ENCODE peak calls at places on chromosome 2, in ten cellular contexts. One of them, this sample, is unnamed. For H3K4me1, the result is how much of the 10 kb centered on the place peaks cover.

GRCh38 chr2:234002281-234002680 is 48.2 kb upstream of the SPP2 start:
- DNase-seq in Peyer's patch: no peak
- DNase-seq in mammary epithelial cell: no peak
- DNase-seq in Karpas-422: no peak
- DNase-seq in CD4-positive, alpha-beta memory T cell: no peak
- DNase-seq in hepatocyte: no peak
- DNase-seq in A549: no peak
- DNase-seq in mesendoderm: no peak
- DNase-seq in fibroblast of lung: no peak
- DNase-seq in heart left ventricle: no peak
- DNase-seq in this sample: no peak

GRCh38 chr2:232336241-232336736 is 42.3 kb upstream of the ALPP start:
- DNase-seq in Peyer's patch: no peak
- DNase-seq in mammary epithelial cell: no peak
- DNase-seq in Karpas-422: no peak
- DNase-seq in CD4-positive, alpha-beta memory T cell: no peak
- DNase-seq in hepatocyte: no peak
- DNase-seq in A549: no peak
- DNase-seq in mesendoderm: no peak
- DNase-seq in fibroblast of lung: no peak
- DNase-seq in heart left ventricle: no peak
- DNase-seq in this sample: no peak

GRCh38 chr2:134228493-134228903 is 25.4 kb upstream of the MGAT5 start:
- DNase-seq in Peyer's patch: no peak
- DNase-seq in mammary epithelial cell: no peak
- DNase-seq in Karpas-422: peak
- DNase-seq in CD4-positive, alpha-beta memory T cell: no peak
- DNase-seq in hepatocyte: no peak
- DNase-seq in A549: peak
- DNase-seq in mesendoderm: peak
- DNase-seq in fibroblast of lung: no peak
- DNase-seq in heart left ventricle: no peak
- DNase-seq in this sample: no peak

GRCh38 chr2:160114020-160114419 is 51.6 kb upstream of the PLA2R1 start:
- DNase-seq in Peyer's patch: no peak
- DNase-seq in mammary epithelial cell: no peak
- DNase-seq in Karpas-422: no peak
- DNase-seq in CD4-positive, alpha-beta memory T cell: no peak
- DNase-seq in hepatocyte: no peak
- DNase-seq in A549: no peak
- DNase-seq in mesendoderm: no peak
- DNase-seq in fibroblast of lung: no peak
- DNase-seq in heart left ventricle: no peak
- DNase-seq in this sample: no peak

GRCh38 chr2:24855703-24856102 is 62.5 kb downstream of the CENPO start:
- DNase-seq in Peyer's patch: no peak
- DNase-seq in mammary epithelial cell: no peak
- DNase-seq in Karpas-422: no peak
- DNase-seq in CD4-positive, alpha-beta memory T cell: no peak
- DNase-seq in hepatocyte: peak
- DNase-seq in A549: no peak
- DNase-seq in mesendoderm: peak
- DNase-seq in fibroblast of lung: peak
- DNase-seq in heart left ventricle: peak
- DNase-seq in this sample: peak

GRCh38 chr2:71844967-71845366 is 302.7 kb downstream of the CYP26B1 start:
- DNase-seq in Peyer's patch: no peak
- DNase-seq in mammary epithelial cell: no peak
- DNase-seq in Karpas-422: no peak
- DNase-seq in CD4-positive, alpha-beta memory T cell: no peak
- DNase-seq in hepatocyte: no peak
- DNase-seq in A549: peak
- DNase-seq in mesendoderm: no peak
- DNase-seq in fibroblast of lung: no peak
- DNase-seq in heart left ventricle: no peak
- DNase-seq in this sample: no peak

GRCh38 chr2:226031962-226032441 is 632.5 kb downstream of the NYAP2 start:
- DNase-seq in Peyer's patch: no peak
- DNase-seq in mammary epithelial cell: peak
- DNase-seq in Karpas-422: no peak
- DNase-seq in CD4-positive, alpha-beta memory T cell: no peak
- DNase-seq in hepatocyte: peak
- DNase-seq in A549: no peak
- DNase-seq in mesendoderm: peak
- DNase-seq in fibroblast of lung: peak
- DNase-seq in heart left ventricle: no peak
- DNase-seq in this sample: no peak

GRCh38 chr2:158414538-158414937 is 42.0 kb downstream of the CCDC148 start:
- DNase-seq in Peyer's patch: no peak
- DNase-seq in mammary epithelial cell: peak
- DNase-seq in Karpas-422: no peak
- DNase-seq in CD4-positive, alpha-beta memory T cell: no peak
- DNase-seq in hepatocyte: no peak
- DNase-seq in A549: no peak
- DNase-seq in mesendoderm: no peak
- DNase-seq in fibroblast of lung: peak
- DNase-seq in heart left ventricle: no peak
- DNase-seq in this sample: no peak

GRCh38 chr2:240462073-240462703 is 26.7 kb downstream of the GPC1 start:
- DNase-seq in Peyer's patch: no peak
- DNase-seq in mammary epithelial cell: no peak
- DNase-seq in Karpas-422: no peak
- DNase-seq in CD4-positive, alpha-beta memory T cell: no peak
- DNase-seq in hepatocyte: no peak
- DNase-seq in A549: no peak
- DNase-seq in mesendoderm: no peak
- DNase-seq in fibroblast of lung: no peak
- DNase-seq in heart left ventricle: peak
- DNase-seq in this sample: peak

GRCh38 chr2:59905731-59906130 is 647.7 kb downstream of the BCL11A start:
- DNase-seq in Peyer's patch: no peak
- DNase-seq in mammary epithelial cell: no peak
- DNase-seq in Karpas-422: no peak
- DNase-seq in CD4-positive, alpha-beta memory T cell: no peak
- DNase-seq in hepatocyte: no peak
- DNase-seq in A549: no peak
- DNase-seq in mesendoderm: no peak
- DNase-seq in fibroblast of lung: no peak
- DNase-seq in heart left ventricle: no peak
- DNase-seq in this sample: no peak

DNA sequence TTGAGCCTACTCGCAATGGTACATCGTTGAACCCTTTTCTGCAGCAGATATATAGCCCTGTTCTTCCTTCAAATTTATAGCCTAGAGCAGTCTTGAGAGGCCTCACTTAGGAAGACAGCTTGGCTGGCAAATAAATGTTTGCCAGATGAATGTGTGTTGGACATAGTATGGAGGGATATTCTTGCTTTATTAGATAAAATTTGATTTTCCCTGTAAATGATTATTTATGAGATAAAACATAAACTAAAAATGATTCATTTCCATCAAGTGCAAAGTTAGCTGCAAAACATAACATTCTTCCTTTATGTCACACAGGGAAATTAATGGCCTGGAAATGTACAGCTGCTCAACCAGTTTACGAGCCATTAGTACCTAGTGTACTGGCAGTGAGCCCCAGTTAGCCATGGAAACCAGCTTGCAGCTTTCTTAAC is 82.5 kb downstream of the LIMS1 start:
- DNase-seq in Peyer's patch: no peak
- DNase-seq in mammary epithelial cell: peak
- DNase-seq in Karpas-422: no peak
- DNase-seq in CD4-positive, alpha-beta memory T cell: no peak
- DNase-seq in hepatocyte: no peak
- DNase-seq in A549: no peak
- DNase-seq in mesendoderm: no peak
- DNase-seq in fibroblast of lung: peak
- DNase-seq in heart left ventricle: no peak
- DNase-seq in this sample: no peak
- H3K4me1 ChIP-seq in Peyer's patch: under half
- H3K4me1 ChIP-seq in mammary epithelial cell: half or more
- H3K4me1 ChIP-seq in Karpas-422: under half
- H3K4me1 ChIP-seq in CD4-positive, alpha-beta memory T cell: half or more
- H3K4me1 ChIP-seq in hepatocyte: half or more
- H3K4me1 ChIP-seq in A549: half or more
- H3K4me1 ChIP-seq in mesendoderm: under half
- H3K4me1 ChIP-seq in fibroblast of lung: under half
- H3K4me1 ChIP-seq in heart left ventricle: half or more
- H3K4me1 ChIP-seq in this sample: under half

GRCh38 chr2:215782271-215782670 is 231.1 kb downstream of the MREG start:
- DNase-seq in Peyer's patch: no peak
- DNase-seq in mammary epithelial cell: no peak
- DNase-seq in Karpas-422: no peak
- DNase-seq in CD4-positive, alpha-beta memory T cell: no peak
- DNase-seq in hepatocyte: no peak
- DNase-seq in A549: no peak
- DNase-seq in mesendoderm: no peak
- DNase-seq in fibroblast of lung: no peak
- DNase-seq in heart left ventricle: no peak
- DNase-seq in this sample: no peak
- H3K4me1 ChIP-seq in Peyer's patch: under half
- H3K4me1 ChIP-seq in mammary epithelial cell: under half
- H3K4me1 ChIP-seq in Karpas-422: under half
- H3K4me1 ChIP-seq in CD4-positive, alpha-beta memory T cell: under half
- H3K4me1 ChIP-seq in hepatocyte: under half
- H3K4me1 ChIP-seq in A549: under half
- H3K4me1 ChIP-seq in mesendoderm: under half
- H3K4me1 ChIP-seq in fibroblast of lung: under half
- H3K4me1 ChIP-seq in heart left ventricle: under half
- H3K4me1 ChIP-seq in this sample: under half

GRCh38 chr2:219509780-219510511 is 4.3 kb upstream of the ASIC4 start:
- DNase-seq in Peyer's patch: peak
- DNase-seq in mammary epithelial cell: no peak
- DNase-seq in Karpas-422: peak
- DNase-seq in CD4-positive, alpha-beta memory T cell: peak
- DNase-seq in hepatocyte: peak
- DNase-seq in A549: peak
- DNase-seq in mesendoderm: peak
- DNase-seq in fibroblast of lung: peak
- DNase-seq in heart left ventricle: peak
- DNase-seq in this sample: peak

GRCh38 chr2:219512524-219513216 is 1.6 kb upstream of the ASIC4 start:
- DNase-seq in Peyer's patch: no peak
- DNase-seq in mammary epithelial cell: no peak
- DNase-seq in Karpas-422: no peak
- DNase-seq in CD4-positive, alpha-beta memory T cell: no peak
- DNase-seq in hepatocyte: no peak
- DNase-seq in A549: no peak
- DNase-seq in mesendoderm: no peak
- DNase-seq in fibroblast of lung: no peak
- DNase-seq in heart left ventricle: no peak
- DNase-seq in this sample: peak

GRCh38 chr2:219513787-219514186 is 495 bp upstream of the ASIC4 start:
- DNase-seq in Peyer's patch: no peak
- DNase-seq in mammary epithelial cell: no peak
- DNase-seq in Karpas-422: no peak
- DNase-seq in CD4-positive, alpha-beta memory T cell: no peak
- DNase-seq in hepatocyte: no peak
- DNase-seq in A549: no peak
- DNase-seq in mesendoderm: no peak
- DNase-seq in fibroblast of lung: no peak
- DNase-seq in heart left ventricle: no peak
- DNase-seq in this sample: no peak

GRCh38 chr2:219510512-219511135 is 3.7 kb upstream of the ASIC4 start:
- DNase-seq in Peyer's patch: no peak
- DNase-seq in mammary epithelial cell: no peak
- DNase-seq in Karpas-422: no peak
- DNase-seq in CD4-positive, alpha-beta memory T cell: no peak
- DNase-seq in hepatocyte: no peak
- DNase-seq in A549: no peak
- DNase-seq in mesendoderm: no peak
- DNase-seq in fibroblast of lung: no peak
- DNase-seq in heart left ventricle: no peak
- DNase-seq in this sample: peak

GRCh38 chr2:219511547-219512325 is 2.5 kb upstream of the ASIC4 start:
- DNase-seq in Peyer's patch: no peak
- DNase-seq in mammary epithelial cell: no peak
- DNase-seq in Karpas-422: no peak
- DNase-seq in CD4-positive, alpha-beta memory T cell: no peak
- DNase-seq in hepatocyte: no peak
- DNase-seq in A549: no peak
- DNase-seq in mesendoderm: no peak
- DNase-seq in fibroblast of lung: no peak
- DNase-seq in heart left ventricle: no peak
- DNase-seq in this sample: no peak
- H3K4me1 ChIP-seq in Peyer's patch: under half
- H3K4me1 ChIP-seq in mammary epithelial cell: under half
- H3K4me1 ChIP-seq in Karpas-422: under half
- H3K4me1 ChIP-seq in CD4-positive, alpha-beta memory T cell: under half
- H3K4me1 ChIP-seq in hepatocyte: under half
- H3K4me1 ChIP-seq in A549: under half
- H3K4me1 ChIP-seq in mesendoderm: under half
- H3K4me1 ChIP-seq in fibroblast of lung: under half
- H3K4me1 ChIP-seq in heart left ventricle: under half
- H3K4me1 ChIP-seq in this sample: under half

GRCh38 chr2:8800821-8801220 is 36.6 kb downstream of the KIDINS220 start:
- DNase-seq in Peyer's patch: no peak
- DNase-seq in mammary epithelial cell: no peak
- DNase-seq in Karpas-422: no peak
- DNase-seq in CD4-positive, alpha-beta memory T cell: no peak
- DNase-seq in hepatocyte: no peak
- DNase-seq in A549: no peak
- DNase-seq in mesendoderm: no peak
- DNase-seq in fibroblast of lung: no peak
- DNase-seq in heart left ventricle: no peak
- DNase-seq in this sample: no peak

GRCh38 chr2:8798393-8798792 is 39.0 kb downstream of the KIDINS220 start:
- DNase-seq in Peyer's patch: no peak
- DNase-seq in mammary epithelial cell: no peak
- DNase-seq in Karpas-422: no peak
- DNase-seq in CD4-positive, alpha-beta memory T cell: no peak
- DNase-seq in hepatocyte: no peak
- DNase-seq in A549: no peak
- DNase-seq in mesendoderm: no peak
- DNase-seq in fibroblast of lung: no peak
- DNase-seq in heart left ventricle: no peak
- DNase-seq in this sample: no peak

GRCh38 chr2:8799004-8799403 is 38.4 kb downstream of the KIDINS220 start:
- DNase-seq in Peyer's patch: no peak
- DNase-seq in mammary epithelial cell: no peak
- DNase-seq in Karpas-422: no peak
- DNase-seq in CD4-positive, alpha-beta memory T cell: no peak
- DNase-seq in hepatocyte: no peak
- DNase-seq in A549: no peak
- DNase-seq in mesendoderm: no peak
- DNase-seq in fibroblast of lung: no peak
- DNase-seq in heart left ventricle: no peak
- DNase-seq in this sample: no peak

GRCh38 chr2:8802741-8803140 is 34.7 kb downstream of the KIDINS220 start:
- DNase-seq in Peyer's patch: no peak
- DNase-seq in mammary epithelial cell: no peak
- DNase-seq in Karpas-422: no peak
- DNase-seq in CD4-positive, alpha-beta memory T cell: no peak
- DNase-seq in hepatocyte: no peak
- DNase-seq in A549: no peak
- DNase-seq in mesendoderm: peak
- DNase-seq in fibroblast of lung: no peak
- DNase-seq in heart left ventricle: no peak
- DNase-seq in this sample: no peak

DNA sequence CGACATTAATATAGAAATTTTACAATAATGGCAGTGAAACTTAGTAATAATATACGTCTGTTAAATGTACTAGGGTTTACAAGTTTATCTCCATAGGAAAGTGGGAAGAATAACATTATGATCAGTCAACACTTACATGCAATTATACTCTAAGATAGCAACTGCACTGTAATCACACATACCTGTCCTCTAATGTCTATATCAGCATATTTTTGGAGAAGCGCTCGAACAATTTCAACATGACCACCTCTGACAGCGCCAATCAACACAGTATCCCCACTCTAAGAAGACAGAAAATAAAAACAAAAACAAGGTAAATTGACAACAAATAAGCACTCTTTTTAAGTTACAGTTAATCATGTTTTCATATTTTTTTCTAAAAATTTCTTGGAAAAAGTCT is 37.2 kb downstream of the KIDINS220 start:
- DNase-seq in Peyer's patch: no peak
- DNase-seq in mammary epithelial cell: no peak
- DNase-seq in Karpas-422: no peak
- DNase-seq in CD4-positive, alpha-beta memory T cell: no peak
- DNase-seq in hepatocyte: no peak
- DNase-seq in A549: no peak
- DNase-seq in mesendoderm: no peak
- DNase-seq in fibroblast of lung: no peak
- DNase-seq in heart left ventricle: no peak
- DNase-seq in this sample: no peak
- H3K4me1 ChIP-seq in Peyer's patch: under half
- H3K4me1 ChIP-seq in mammary epithelial cell: under half
- H3K4me1 ChIP-seq in Karpas-422: under half
- H3K4me1 ChIP-seq in CD4-positive, alpha-beta memory T cell: under half
- H3K4me1 ChIP-seq in hepatocyte: under half
- H3K4me1 ChIP-seq in A549: under half
- H3K4me1 ChIP-seq in mesendoderm: under half
- H3K4me1 ChIP-seq in fibroblast of lung: under half
- H3K4me1 ChIP-seq in heart left ventricle: under half
- H3K4me1 ChIP-seq in this sample: under half